ENCODE peak calls at places on chromosomes 1 and 21, in four cellular contexts. A is frontal cortex, R is NCI-H1105, D is epithelial cell of proximal tubule. Y is an unnamed sample.
A peak's percentile ranks its signal among the peaks of the same experiment; 100 is the strongest.

GRCh38 chr1:84598846-84599741 is 24.9 kb upstream of the CTBS start:
- DNase-seq in A (no peak), R (no peak), D (no peak), Y (no peak)

GRCh38 chr1:225567789-225568188 is 85.1 kb downstream of the ENAH start:
- DNase-seq in A (no peak), R (no peak), D (no peak), Y (no peak)

GRCh38 chr21:38853421-38853919 is 47.7 kb downstream of the ETS2 start:
- DNase-seq in A (no peak), R (no peak), D (no peak), Y (no peak)

GRCh38 chr21:45405819-45406762 is 1.1 kb downstream of the COL18A1 start:
- DNase-seq in A (no peak), R (peak; percentile 15), D (peak; percentile 76), Y (no peak)

GRCh38 chr1:172476218-172476811 is 32.4 kb upstream of the PIGC start:
- DNase-seq in A (no peak), R (no peak), D (peak; percentile 54), Y (no peak)

GRCh38 chr1:56525463-56526155 is 53.8 kb downstream of the PLPP3 start:
- DNase-seq in A (no peak), R (no peak), D (no peak), Y (no peak)

GRCh38 chr1:156920233-156921052 is at the start of gene LRRC71:
- DNase-seq in A (peak; percentile 89), R (no peak), D (no peak), Y (no peak)

GRCh38 chr1:59484090-59484489 is 187.2 kb downstream of the FGGY start:
- DNase-seq in A (no peak), R (no peak), D (no peak), Y (no peak)

GRCh38 chr1:219066631-219067349 is 106.9 kb upstream of the LYPLAL1 start:
- DNase-seq in A (no peak), R (peak; percentile 34), D (peak; percentile 52), Y (no peak)

GRCh38 chr1:54812801-54813478 is 11.8 kb upstream of the TTC22 start:
- DNase-seq in A (no peak), R (no peak), D (no peak), Y (no peak)